ENCODE peak calls at places on chromosome 9, in eight cellular contexts. One of them, this sample, is unnamed.

GRCh38 chr9:20236676-20237075 is 385.6 kb downstream of the MLLT3 start:
- DNase-seq in endothelial cell: no peak
- DNase-seq in stimulated activated CD4-positive, alpha-beta T cell treated with anti-CD3 and anti-CD28 coated beads, Interleukin-12 subunit alpha, Interleukin-12 subunit beta, amount 100 ng/mL, for 4 hours: no peak
- DNase-seq in stimulated activated naive CD4-positive, alpha-beta T cell: no peak
- DNase-seq in thyroid gland: peak; percentile 58
- DNase-seq in ovary: no peak
- DNase-seq in AG09319: no peak
- DNase-seq in astrocyte of the spinal cord: no peak
- DNase-seq in this sample: no peak

GRCh38 chr9:96327694-96328352 is 25.8 kb upstream of the HSD17B3 start:
- DNase-seq in endothelial cell: peak; percentile 55
- DNase-seq in stimulated activated CD4-positive, alpha-beta T cell treated with anti-CD3 and anti-CD28 coated beads, Interleukin-12 subunit alpha, Interleukin-12 subunit beta, amount 100 ng/mL, for 4 hours: peak; percentile 21
- DNase-seq in stimulated activated naive CD4-positive, alpha-beta T cell: peak; percentile 29
- DNase-seq in thyroid gland: peak; percentile 19
- DNase-seq in ovary: no peak
- DNase-seq in AG09319: peak; percentile 11
- DNase-seq in astrocyte of the spinal cord: peak; percentile 69
- DNase-seq in this sample: peak; percentile 35

GRCh38 chr9:6428940-6429889 is 16.2 kb downstream of the UHRF2 start:
- DNase-seq in endothelial cell: no peak
- DNase-seq in stimulated activated CD4-positive, alpha-beta T cell treated with anti-CD3 and anti-CD28 coated beads, Interleukin-12 subunit alpha, Interleukin-12 subunit beta, amount 100 ng/mL, for 4 hours: no peak
- DNase-seq in stimulated activated naive CD4-positive, alpha-beta T cell: no peak
- DNase-seq in thyroid gland: peak; percentile 29
- DNase-seq in ovary: no peak
- DNase-seq in AG09319: no peak
- DNase-seq in astrocyte of the spinal cord: no peak
- DNase-seq in this sample: no peak

GRCh38 chr9:136942881-136943230 is 1.7 kb downstream of the FBXW5 start:
- DNase-seq in endothelial cell: no peak
- DNase-seq in stimulated activated CD4-positive, alpha-beta T cell treated with anti-CD3 and anti-CD28 coated beads, Interleukin-12 subunit alpha, Interleukin-12 subunit beta, amount 100 ng/mL, for 4 hours: no peak
- DNase-seq in stimulated activated naive CD4-positive, alpha-beta T cell: no peak
- DNase-seq in thyroid gland: no peak
- DNase-seq in ovary: no peak
- DNase-seq in AG09319: no peak
- DNase-seq in astrocyte of the spinal cord: no peak
- DNase-seq in this sample: no peak

GRCh38 chr9:26266111-26266791 is 588.0 kb upstream of the TUSC1 start:
- DNase-seq in endothelial cell: no peak
- DNase-seq in stimulated activated CD4-positive, alpha-beta T cell treated with anti-CD3 and anti-CD28 coated beads, Interleukin-12 subunit alpha, Interleukin-12 subunit beta, amount 100 ng/mL, for 4 hours: no peak
- DNase-seq in stimulated activated naive CD4-positive, alpha-beta T cell: no peak
- DNase-seq in thyroid gland: no peak
- DNase-seq in ovary: no peak
- DNase-seq in AG09319: no peak
- DNase-seq in astrocyte of the spinal cord: peak; percentile 26
- DNase-seq in this sample: no peak

GRCh38 chr9:130682490-130683121 is 11.0 kb upstream of the EXOSC2 start:
- DNase-seq in endothelial cell: peak; percentile 77
- DNase-seq in stimulated activated CD4-positive, alpha-beta T cell treated with anti-CD3 and anti-CD28 coated beads, Interleukin-12 subunit alpha, Interleukin-12 subunit beta, amount 100 ng/mL, for 4 hours: peak; percentile 61
- DNase-seq in stimulated activated naive CD4-positive, alpha-beta T cell: peak; percentile 8
- DNase-seq in thyroid gland: peak; percentile 89
- DNase-seq in ovary: peak; percentile 77
- DNase-seq in AG09319: peak; percentile 36
- DNase-seq in astrocyte of the spinal cord: peak; percentile 69
- DNase-seq in this sample: no peak

GRCh38 chr9:134547161-134548100 is 94.2 kb upstream of the COL5A1 start:
- DNase-seq in endothelial cell: no peak
- DNase-seq in stimulated activated CD4-positive, alpha-beta T cell treated with anti-CD3 and anti-CD28 coated beads, Interleukin-12 subunit alpha, Interleukin-12 subunit beta, amount 100 ng/mL, for 4 hours: no peak
- DNase-seq in stimulated activated naive CD4-positive, alpha-beta T cell: no peak
- DNase-seq in thyroid gland: peak; percentile 59
- DNase-seq in ovary: no peak
- DNase-seq in AG09319: no peak
- DNase-seq in astrocyte of the spinal cord: no peak
- DNase-seq in this sample: no peak

GRCh38 chr9:107224252-107224651 is 58.8 kb upstream of the RAD23B start:
- DNase-seq in endothelial cell: no peak
- DNase-seq in stimulated activated CD4-positive, alpha-beta T cell treated with anti-CD3 and anti-CD28 coated beads, Interleukin-12 subunit alpha, Interleukin-12 subunit beta, amount 100 ng/mL, for 4 hours: no peak
- DNase-seq in stimulated activated naive CD4-positive, alpha-beta T cell: no peak
- DNase-seq in thyroid gland: no peak
- DNase-seq in ovary: no peak
- DNase-seq in AG09319: no peak
- DNase-seq in astrocyte of the spinal cord: no peak
- DNase-seq in this sample: no peak

GRCh38 chr9:68705636-68706578 is 867 bp downstream of the PIP5K1B start:
- DNase-seq in endothelial cell: peak; percentile 16
- DNase-seq in stimulated activated CD4-positive, alpha-beta T cell treated with anti-CD3 and anti-CD28 coated beads, Interleukin-12 subunit alpha, Interleukin-12 subunit beta, amount 100 ng/mL, for 4 hours: no peak
- DNase-seq in stimulated activated naive CD4-positive, alpha-beta T cell: no peak
- DNase-seq in thyroid gland: peak; percentile 10
- DNase-seq in ovary: no peak
- DNase-seq in AG09319: no peak
- DNase-seq in astrocyte of the spinal cord: no peak
- DNase-seq in this sample: no peak

GRCh38 chr9:26166537-26166936 is 488.3 kb upstream of the TUSC1 start:
- DNase-seq in endothelial cell: no peak
- DNase-seq in stimulated activated CD4-positive, alpha-beta T cell treated with anti-CD3 and anti-CD28 coated beads, Interleukin-12 subunit alpha, Interleukin-12 subunit beta, amount 100 ng/mL, for 4 hours: no peak
- DNase-seq in stimulated activated naive CD4-positive, alpha-beta T cell: no peak
- DNase-seq in thyroid gland: no peak
- DNase-seq in ovary: no peak
- DNase-seq in AG09319: no peak
- DNase-seq in astrocyte of the spinal cord: no peak
- DNase-seq in this sample: no peak

GRCh38 chr9:117707561-117707960 is 3.4 kb downstream of the TLR4 start:
- DNase-seq in endothelial cell: no peak
- DNase-seq in stimulated activated CD4-positive, alpha-beta T cell treated with anti-CD3 and anti-CD28 coated beads, Interleukin-12 subunit alpha, Interleukin-12 subunit beta, amount 100 ng/mL, for 4 hours: no peak
- DNase-seq in stimulated activated naive CD4-positive, alpha-beta T cell: no peak
- DNase-seq in thyroid gland: no peak
- DNase-seq in ovary: no peak
- DNase-seq in AG09319: no peak
- DNase-seq in astrocyte of the spinal cord: no peak
- DNase-seq in this sample: no peak

GRCh38 chr9:106745876-106746275 is 117.1 kb upstream of the ZNF462 start:
- DNase-seq in endothelial cell: no peak
- DNase-seq in stimulated activated CD4-positive, alpha-beta T cell treated with anti-CD3 and anti-CD28 coated beads, Interleukin-12 subunit alpha, Interleukin-12 subunit beta, amount 100 ng/mL, for 4 hours: no peak
- DNase-seq in stimulated activated naive CD4-positive, alpha-beta T cell: no peak
- DNase-seq in thyroid gland: no peak
- DNase-seq in ovary: no peak
- DNase-seq in AG09319: no peak
- DNase-seq in astrocyte of the spinal cord: no peak
- DNase-seq in this sample: no peak

GRCh38 chr9:35910613-35911488 is 1.6 kb downstream of the SPAAR start:
- DNase-seq in endothelial cell: peak; percentile 48
- DNase-seq in stimulated activated CD4-positive, alpha-beta T cell treated with anti-CD3 and anti-CD28 coated beads, Interleukin-12 subunit alpha, Interleukin-12 subunit beta, amount 100 ng/mL, for 4 hours: no peak
- DNase-seq in stimulated activated naive CD4-positive, alpha-beta T cell: peak; percentile 34
- DNase-seq in thyroid gland: no peak
- DNase-seq in ovary: no peak
- DNase-seq in AG09319: no peak
- DNase-seq in astrocyte of the spinal cord: peak; percentile 72
- DNase-seq in this sample: peak; percentile 37

GRCh38 chr9:71761938-71762353 is 6.4 kb downstream of the CEMIP2 start:
- DNase-seq in endothelial cell: no peak
- DNase-seq in stimulated activated CD4-positive, alpha-beta T cell treated with anti-CD3 and anti-CD28 coated beads, Interleukin-12 subunit alpha, Interleukin-12 subunit beta, amount 100 ng/mL, for 4 hours: no peak
- DNase-seq in stimulated activated naive CD4-positive, alpha-beta T cell: no peak
- DNase-seq in thyroid gland: no peak
- DNase-seq in ovary: no peak
- DNase-seq in AG09319: no peak
- DNase-seq in astrocyte of the spinal cord: no peak
- DNase-seq in this sample: no peak

GRCh38 chr9:19498015-19498414 is 89.2 kb downstream of the ACER2 start:
- DNase-seq in endothelial cell: no peak
- DNase-seq in stimulated activated CD4-positive, alpha-beta T cell treated with anti-CD3 and anti-CD28 coated beads, Interleukin-12 subunit alpha, Interleukin-12 subunit beta, amount 100 ng/mL, for 4 hours: no peak
- DNase-seq in stimulated activated naive CD4-positive, alpha-beta T cell: no peak
- DNase-seq in thyroid gland: no peak
- DNase-seq in ovary: no peak
- DNase-seq in AG09319: no peak
- DNase-seq in astrocyte of the spinal cord: peak; percentile 7
- DNase-seq in this sample: no peak

GRCh38 chr9:117284414-117284813 is 130.4 kb downstream of the ASTN2 start:
- DNase-seq in endothelial cell: no peak
- DNase-seq in stimulated activated CD4-positive, alpha-beta T cell treated with anti-CD3 and anti-CD28 coated beads, Interleukin-12 subunit alpha, Interleukin-12 subunit beta, amount 100 ng/mL, for 4 hours: no peak
- DNase-seq in stimulated activated naive CD4-positive, alpha-beta T cell: no peak
- DNase-seq in thyroid gland: no peak
- DNase-seq in ovary: no peak
- DNase-seq in AG09319: no peak
- DNase-seq in astrocyte of the spinal cord: no peak
- DNase-seq in this sample: no peak

GRCh38 chr9:127557466-127557869 is 54.6 kb upstream of the STXBP1 start:
- DNase-seq in endothelial cell: no peak
- DNase-seq in stimulated activated CD4-positive, alpha-beta T cell treated with anti-CD3 and anti-CD28 coated beads, Interleukin-12 subunit alpha, Interleukin-12 subunit beta, amount 100 ng/mL, for 4 hours: no peak
- DNase-seq in stimulated activated naive CD4-positive, alpha-beta T cell: no peak
- DNase-seq in thyroid gland: no peak
- DNase-seq in ovary: peak; percentile 64
- DNase-seq in AG09319: no peak
- DNase-seq in astrocyte of the spinal cord: peak; percentile 57
- DNase-seq in this sample: no peak

GRCh38 chr9:133105461-133105770 is 15.6 kb downstream of the RALGDS start:
- DNase-seq in endothelial cell: no peak
- DNase-seq in stimulated activated CD4-positive, alpha-beta T cell treated with anti-CD3 and anti-CD28 coated beads, Interleukin-12 subunit alpha, Interleukin-12 subunit beta, amount 100 ng/mL, for 4 hours: no peak
- DNase-seq in stimulated activated naive CD4-positive, alpha-beta T cell: no peak
- DNase-seq in thyroid gland: no peak
- DNase-seq in ovary: peak; percentile 15
- DNase-seq in AG09319: no peak
- DNase-seq in astrocyte of the spinal cord: no peak
- DNase-seq in this sample: no peak

GRCh38 chr9:72294952-72295351 is 70.1 kb downstream of the ZFAND5 start:
- DNase-seq in endothelial cell: no peak
- DNase-seq in stimulated activated CD4-positive, alpha-beta T cell treated with anti-CD3 and anti-CD28 coated beads, Interleukin-12 subunit alpha, Interleukin-12 subunit beta, amount 100 ng/mL, for 4 hours: no peak
- DNase-seq in stimulated activated naive CD4-positive, alpha-beta T cell: no peak
- DNase-seq in thyroid gland: peak; percentile 24
- DNase-seq in ovary: no peak
- DNase-seq in AG09319: no peak
- DNase-seq in astrocyte of the spinal cord: no peak
- DNase-seq in this sample: no peak

GRCh38 chr9:70462300-70462699 is 47.8 kb upstream of the KLF9 start:
- DNase-seq in endothelial cell: no peak
- DNase-seq in stimulated activated CD4-positive, alpha-beta T cell treated with anti-CD3 and anti-CD28 coated beads, Interleukin-12 subunit alpha, Interleukin-12 subunit beta, amount 100 ng/mL, for 4 hours: no peak
- DNase-seq in stimulated activated naive CD4-positive, alpha-beta T cell: no peak
- DNase-seq in thyroid gland: no peak
- DNase-seq in ovary: no peak
- DNase-seq in AG09319: no peak
- DNase-seq in astrocyte of the spinal cord: no peak
- DNase-seq in this sample: no peak

GRCh38 chr9:36543916-36544315 is 28.8 kb upstream of the MELK start:
- DNase-seq in endothelial cell: no peak
- DNase-seq in stimulated activated CD4-positive, alpha-beta T cell treated with anti-CD3 and anti-CD28 coated beads, Interleukin-12 subunit alpha, Interleukin-12 subunit beta, amount 100 ng/mL, for 4 hours: no peak
- DNase-seq in stimulated activated naive CD4-positive, alpha-beta T cell: no peak
- DNase-seq in thyroid gland: no peak
- DNase-seq in ovary: no peak
- DNase-seq in AG09319: peak; percentile 42
- DNase-seq in astrocyte of the spinal cord: peak; percentile 68
- DNase-seq in this sample: no peak

GRCh38 chr9:133585481-133586367 is 23.5 kb downstream of the FAM163B start:
- DNase-seq in endothelial cell: no peak
- DNase-seq in stimulated activated CD4-positive, alpha-beta T cell treated with anti-CD3 and anti-CD28 coated beads, Interleukin-12 subunit alpha, Interleukin-12 subunit beta, amount 100 ng/mL, for 4 hours: no peak
- DNase-seq in stimulated activated naive CD4-positive, alpha-beta T cell: no peak
- DNase-seq in thyroid gland: no peak
- DNase-seq in ovary: no peak
- DNase-seq in AG09319: no peak
- DNase-seq in astrocyte of the spinal cord: no peak
- DNase-seq in this sample: no peak

GRCh38 chr9:20479419-20480155 is 142.7 kb downstream of the MLLT3 start:
- DNase-seq in endothelial cell: no peak
- DNase-seq in stimulated activated CD4-positive, alpha-beta T cell treated with anti-CD3 and anti-CD28 coated beads, Interleukin-12 subunit alpha, Interleukin-12 subunit beta, amount 100 ng/mL, for 4 hours: no peak
- DNase-seq in stimulated activated naive CD4-positive, alpha-beta T cell: no peak
- DNase-seq in thyroid gland: no peak
- DNase-seq in ovary: no peak
- DNase-seq in AG09319: no peak
- DNase-seq in astrocyte of the spinal cord: no peak
- DNase-seq in this sample: no peak

GRCh38 chr9:76433406-76433805 is 25.6 kb upstream of the GCNT1 start:
- DNase-seq in endothelial cell: no peak
- DNase-seq in stimulated activated CD4-positive, alpha-beta T cell treated with anti-CD3 and anti-CD28 coated beads, Interleukin-12 subunit alpha, Interleukin-12 subunit beta, amount 100 ng/mL, for 4 hours: no peak
- DNase-seq in stimulated activated naive CD4-positive, alpha-beta T cell: no peak
- DNase-seq in thyroid gland: no peak
- DNase-seq in ovary: no peak
- DNase-seq in AG09319: no peak
- DNase-seq in astrocyte of the spinal cord: peak; percentile 24
- DNase-seq in this sample: no peak